ENCODE peak calls at places on chromosomes 7 and 10, in four cellular contexts. H is HepG2, Z is GM12878, W is K562. N is an unnamed sample.

GRCh38 chr10:122655524-122656307 is 43.9 kb downstream of the C10orf120 start:
- DNase-seq in H (no peak), Z (no peak), W (no peak), N (no peak)

GRCh38 chr7:24834150-24834798 is 77.0 kb upstream of the GSDME start:
- DNase-seq in H (no peak), Z (no peak), W (no peak), N (no peak)

GRCh38 chr10:14659626-14660196 is 115.0 kb downstream of the FAM107B start:
- DNase-seq in H (no peak), Z (peak), W (no peak), N (no peak)

GRCh38 chr10:132359305-132360040 is 27.5 kb downstream of the LRRC27 start:
- DNase-seq in H (no peak), Z (no peak), W (peak), N (no peak)

GRCh38 chr10:101830322-101831168 is 12.3 kb upstream of the OGA start:
- DNase-seq in H (no peak), Z (peak), W (peak), N (peak)

GRCh38 chr7:157502701-157503111 is 165.9 kb downstream of the DNAJB6 start:
- DNase-seq in H (no peak), Z (no peak), W (no peak), N (no peak)

GRCh38 chr10:63634488-63635090 is 113.4 kb downstream of the REEP3 start:
- DNase-seq in H (no peak), Z (no peak), W (no peak), N (no peak)

GRCh38 chr7:70647801-70648491 is 484.0 kb upstream of the GALNT17 start:
- DNase-seq in H (no peak), Z (peak), W (no peak), N (no peak)

GRCh38 chr10:35577915-35578607 is 27.1 kb upstream of the GJD4 start:
- DNase-seq in H (no peak), Z (no peak), W (no peak), N (no peak)

GRCh38 chr7:128170461-128170860 is 70.6 kb upstream of the LEP start:
- DNase-seq in H (no peak), Z (no peak), W (no peak), N (no peak)

GRCh38 chr10:99681553-99681952 is 22.2 kb downstream of the ENTPD7 start:
- DNase-seq in H (no peak), Z (no peak), W (no peak), N (no peak)

GRCh38 chr10:67875340-67876238 is 8.9 kb upstream of the SIRT1 start:
- DNase-seq in H (no peak), Z (no peak), W (no peak), N (no peak)

GRCh38 chr10:71309919-71310318 is 9.1 kb upstream of the SLC29A3 start:
- DNase-seq in H (no peak), Z (no peak), W (no peak), N (no peak)

GRCh38 chr10:107718868-107719267 is 554.4 kb upstream of the SORCS1 start:
- DNase-seq in H (no peak), Z (no peak), W (no peak), N (no peak)

GRCh38 chr7:95609277-95609971 is 13.1 kb upstream of the PDK4 start:
- DNase-seq in H (peak), Z (no peak), W (no peak), N (no peak)

GRCh38 chr7:24922099-24922773 is 57.7 kb downstream of the OSBPL3 start:
- DNase-seq in H (no peak), Z (no peak), W (no peak), N (no peak)

GRCh38 chr10:4685495-4685894 is 140.5 kb upstream of the AKR1E2 start:
- DNase-seq in H (no peak), Z (no peak), W (no peak), N (no peak)

GRCh38 chr10:52004342-52004949 is 305.1 kb upstream of the CSTF2T start:
- DNase-seq in H (peak), Z (no peak), W (peak), N (peak)

GRCh38 chr7:106045592-106045991 is 66.5 kb downstream of the SYPL1 start:
- DNase-seq in H (no peak), Z (no peak), W (no peak), N (no peak)

GRCh38 chr10:74988055-74988773 is 123.2 kb upstream of the SAMD8 start:
- DNase-seq in H (no peak), Z (no peak), W (no peak), N (no peak)

DNA sequence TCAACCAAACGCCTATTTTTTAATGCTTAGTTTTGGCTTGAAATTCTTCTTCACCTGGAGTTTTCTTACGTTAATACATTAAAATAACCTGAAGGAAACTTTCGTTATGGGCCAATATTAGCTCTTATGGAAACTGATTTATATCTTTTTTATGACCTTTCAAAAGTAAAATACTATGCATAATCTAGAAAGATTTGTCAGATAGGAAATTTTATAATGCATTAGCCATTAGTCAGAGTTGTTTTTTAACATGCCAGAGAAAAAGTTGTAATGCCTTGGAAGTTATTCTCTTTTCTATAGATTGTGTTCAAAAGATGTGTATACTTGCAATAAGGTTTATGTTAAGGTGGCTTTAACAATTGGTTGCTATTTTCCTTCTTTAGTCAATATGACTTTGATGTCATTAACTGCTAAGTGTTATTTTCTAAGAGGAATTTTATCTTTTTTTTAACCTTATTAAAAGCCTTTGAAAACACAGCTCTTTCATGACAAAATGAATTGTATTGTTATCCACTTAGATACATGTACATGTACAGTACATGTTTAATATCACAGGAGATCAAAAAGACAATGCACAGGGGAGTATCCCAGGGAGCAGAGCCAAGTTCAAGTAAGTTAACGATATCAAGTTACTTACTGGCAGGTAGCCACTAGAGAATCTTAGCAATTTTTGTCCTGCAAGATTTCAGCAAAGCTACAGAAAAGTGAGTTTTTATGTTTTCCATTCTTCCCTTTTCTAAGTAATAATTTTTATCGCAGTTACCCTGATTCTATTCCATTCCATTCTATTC is 34.1 kb upstream of the ARL4A start:
- DNase-seq in H (no peak), Z (no peak), W (no peak), N (no peak)
- TF ChIP-seq BHLHE40 in H (no peak), Z (no peak), W (no peak), N (no peak)

GRCh38 chr7:4204530-4205165 is 477.4 kb upstream of the FOXK1 start:
- DNase-seq in H (no peak), Z (no peak), W (no peak), N (no peak)
- TF ChIP-seq FOXK2 in H (no peak), Z (no peak), W (no peak), N (no peak)

GRCh38 chr7:29112721-29113120 is 33.6 kb downstream of the CPVL start:
- DNase-seq in H (no peak), Z (no peak), W (no peak), N (no peak)

GRCh38 chr7:29115753-29116152 is 30.6 kb downstream of the CPVL start:
- DNase-seq in H (no peak), Z (no peak), W (no peak), N (no peak)

GRCh38 chr7:29116361-29116760 is 30.0 kb downstream of the CPVL start:
- DNase-seq in H (peak), Z (no peak), W (no peak), N (no peak)

GRCh38 chr7:29115130-29115529 is 31.2 kb downstream of the CPVL start:
- DNase-seq in H (no peak), Z (no peak), W (no peak), N (no peak)

GRCh38 chr7:29113384-29114102 is 32.8 kb downstream of the CPVL start:
- DNase-seq in H (peak), Z (no peak), W (no peak), N (peak)
- TF ChIP-seq BHLHE40 in H (no peak), Z (no peak), W (no peak), N (no peak)

DNA sequence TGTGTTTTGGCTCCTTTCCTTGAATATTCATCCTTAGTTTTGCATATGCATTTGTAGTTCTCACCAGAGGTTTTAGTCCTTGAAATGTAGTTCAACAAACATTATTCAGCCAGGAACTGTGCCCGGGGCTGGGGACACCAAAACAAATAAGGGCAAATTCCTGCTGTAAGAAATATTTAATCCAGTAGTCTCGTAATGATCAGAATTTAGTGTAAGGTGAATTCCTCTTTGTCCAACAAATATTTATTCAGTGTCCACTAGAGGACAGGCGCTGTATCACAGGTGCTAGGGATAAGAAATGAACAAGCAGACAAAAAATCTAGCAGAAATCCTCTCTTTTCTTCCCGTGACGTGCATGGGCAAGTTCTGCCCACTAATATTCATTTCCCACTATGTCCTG is 17.6 kb downstream of the LGI1 start:
- DNase-seq in H (peak), Z (no peak), W (no peak), N (no peak)
- TF ChIP-seq FOXK2 in H (no peak), Z (no peak), W (no peak), N (no peak)

GRCh38 chr10:126160571-126160970 is 227.7 kb downstream of the ADAM12 start:
- DNase-seq in H (no peak), Z (no peak), W (no peak), N (no peak)

GRCh38 chr10:126161691-126162090 is 226.6 kb downstream of the ADAM12 start:
- DNase-seq in H (no peak), Z (no peak), W (no peak), N (no peak)

GRCh38 chr10:126158537-126158936 is 229.7 kb downstream of the ADAM12 start:
- DNase-seq in H (no peak), Z (no peak), W (no peak), N (no peak)

GRCh38 chr10:126158090-126158489 is 230.2 kb downstream of the ADAM12 start:
- DNase-seq in H (no peak), Z (no peak), W (no peak), N (no peak)

DNA sequence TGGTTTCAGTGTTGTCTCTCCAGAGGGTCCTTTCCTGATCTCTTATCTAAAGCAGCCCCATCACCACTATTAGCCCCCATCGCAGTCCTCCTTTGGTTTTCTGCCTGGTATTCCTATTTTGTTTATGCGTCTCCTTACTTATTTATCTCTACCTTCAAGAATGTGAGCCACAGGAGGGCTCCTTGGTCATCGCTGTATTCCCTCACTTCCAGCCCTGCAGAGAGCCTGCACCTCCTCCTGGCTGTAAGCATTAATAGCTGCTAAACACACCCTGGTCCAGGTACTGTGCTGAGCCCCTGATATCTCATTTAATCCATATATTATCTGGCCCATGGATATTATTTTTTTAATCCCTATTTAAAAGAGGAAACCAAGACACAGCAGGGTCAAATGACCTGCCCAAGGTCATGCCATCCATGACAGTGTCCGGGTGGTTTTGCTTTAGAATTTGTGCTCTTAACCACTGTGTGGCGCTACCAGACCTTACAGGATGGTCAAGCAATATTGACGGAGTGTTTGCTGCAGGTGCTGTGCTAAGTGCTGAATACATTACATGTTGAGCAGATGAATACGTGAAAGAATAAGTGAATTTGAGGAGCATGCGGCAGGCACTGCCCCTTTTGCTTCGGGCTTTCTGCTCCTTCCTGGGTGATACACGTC is 227.2 kb downstream of the ADAM12 start:
- DNase-seq in H (no peak), Z (no peak), W (no peak), N (peak)
- TF ChIP-seq BHLHE40 in H (no peak), Z (no peak), W (no peak), N (no peak)

DNA sequence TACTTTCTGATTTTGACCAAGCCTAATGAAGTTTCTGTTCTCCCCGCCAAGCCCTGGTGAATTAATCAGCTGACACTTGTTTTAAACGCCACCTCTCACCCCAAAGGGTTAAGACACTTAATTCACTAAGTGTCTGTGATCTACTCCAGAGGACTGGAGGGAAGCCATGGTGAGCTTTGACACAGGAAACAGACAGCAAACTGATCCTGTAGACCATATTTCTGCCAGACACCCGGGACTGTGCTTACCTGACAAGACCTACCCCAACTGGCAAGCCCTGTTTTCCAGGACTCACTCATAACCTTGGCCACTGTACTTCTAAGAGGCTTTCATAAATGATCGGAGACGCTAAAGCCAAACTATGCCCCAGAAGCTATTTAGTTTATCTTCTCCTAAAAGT is 126.0 kb downstream of the STRA8 start:
- DNase-seq in H (no peak), Z (no peak), W (no peak), N (no peak)
- TF ChIP-seq FOXK2 in H (no peak), Z (no peak), W (no peak), N (no peak)

GRCh38 chr10:30784521-30784895 is 155.0 kb upstream of the LYZL2 start:
- DNase-seq in H (no peak), Z (no peak), W (no peak), N (no peak)
- TF ChIP-seq BHLHE40 in H (no peak), Z (no peak), W (no peak), N (no peak)

DNA sequence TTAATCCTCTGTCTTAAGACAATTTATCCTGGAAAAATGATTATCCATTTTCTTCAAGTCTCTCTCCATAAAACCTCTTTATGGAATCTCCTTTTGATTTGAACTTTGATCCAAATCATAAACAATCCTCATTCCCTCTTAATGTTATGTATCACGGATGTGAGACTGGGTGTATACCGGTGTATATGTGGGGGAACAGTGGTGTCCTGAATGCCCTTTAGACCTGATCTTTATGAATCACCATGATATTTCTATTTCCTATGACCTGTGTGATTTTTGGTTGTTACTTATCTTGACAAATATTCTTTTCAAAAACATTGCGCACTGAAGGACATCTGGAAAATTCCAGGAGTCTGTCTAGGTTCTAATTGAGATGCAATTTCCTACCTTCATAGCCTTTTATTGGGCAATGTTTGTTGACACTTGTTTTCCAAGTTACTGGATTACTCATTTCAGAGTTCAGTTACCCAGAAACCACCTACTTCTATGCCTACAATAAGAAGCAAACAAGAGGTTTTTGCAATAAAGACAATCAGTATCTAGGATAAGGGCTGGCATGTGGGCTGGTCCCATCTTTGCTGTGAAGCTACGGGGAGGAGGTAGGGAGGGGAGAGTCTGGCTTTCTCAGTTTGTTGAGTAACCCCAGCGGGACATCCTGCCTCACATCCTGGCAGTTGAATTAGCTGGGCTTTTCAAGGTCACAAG is 190.4 kb downstream of the CTTNBP2 start:
- DNase-seq in H (no peak), Z (no peak), W (no peak), N (no peak)
- TF ChIP-seq FOXK2 in H (no peak), Z (no peak), W (no peak), N (no peak)

GRCh38 chr7:43694399-43694748 is 34.9 kb downstream of the COA1 start:
- DNase-seq in H (peak), Z (no peak), W (no peak), N (no peak)

GRCh38 chr7:43692582-43693373 is 36.5 kb downstream of the COA1 start:
- DNase-seq in H (no peak), Z (no peak), W (no peak), N (no peak)

GRCh38 chr7:43697690-43698089 is 31.6 kb downstream of the COA1 start:
- DNase-seq in H (no peak), Z (no peak), W (no peak), N (no peak)

GRCh38 chr7:43691611-43692010 is 37.7 kb downstream of the COA1 start:
- DNase-seq in H (no peak), Z (no peak), W (no peak), N (no peak)

GRCh38 chr7:43693687-43694398 is 35.5 kb downstream of the COA1 start:
- DNase-seq in H (peak), Z (no peak), W (no peak), N (no peak)
- TF ChIP-seq BHLHE40 in H (no peak), Z (no peak), W (no peak), N (no peak)

N was measured in HEK293T.